ENCODE peak calls at places on chromosomes 1 and 21, in seven cellular contexts. W is Right ventricle myocardium superior; Z is fibroblast of gingiva; D is activated naive CD4-positive, alpha-beta T cell; C is substantia nigra; M is IMR-90; L is RWPE1. S is an unnamed sample.

GRCh38 chr1:227891955-227892871 is 55.5 kb downstream of the WNT9A start:
- DNase-seq in W (peak), Z (no peak), D (no peak), C (no peak), M (no peak), L (no peak), S (no peak)

GRCh38 chr1:205251576-205251975 is 23.8 kb downstream of the TMCC2 start:
- DNase-seq in W (peak), Z (no peak), D (no peak), C (no peak), M (no peak), L (no peak), S (no peak)

GRCh38 chr1:50023292-50024159 is at the start of gene AGBL4:
- DNase-seq in W (peak), Z (peak), D (no peak), C (no peak), M (no peak), L (peak), S (peak)

GRCh38 chr1:8004113-8004802 is 21.9 kb downstream of the ERRFI1 start:
- DNase-seq in W (no peak), Z (peak), D (no peak), C (peak), M (no peak), L (no peak), S (no peak)

GRCh38 chr1:2374260-2375155 is 16.8 kb downstream of the MORN1 start:
- DNase-seq in W (peak), Z (no peak), D (no peak), C (no peak), M (no peak), L (no peak), S (peak)

GRCh38 chr1:115454835-115455511 is 116.9 kb upstream of the NGF start:
- DNase-seq in W (peak), Z (peak), D (no peak), C (no peak), M (peak), L (no peak), S (peak)

GRCh38 chr1:218401896-218402770 is 57.0 kb downstream of the TGFB2 start:
- DNase-seq in W (no peak), Z (no peak), D (no peak), C (no peak), M (peak), L (no peak), S (peak)

GRCh38 chr1:52306227-52307006 is 59.6 kb downstream of the CC2D1B start:
- DNase-seq in W (no peak), Z (no peak), D (no peak), C (no peak), M (no peak), L (no peak), S (no peak)

GRCh38 chr21:41611966-41612606 is 104.1 kb upstream of the TMPRSS2 start:
- DNase-seq in W (no peak), Z (no peak), D (no peak), C (no peak), M (peak), L (peak), S (peak)

GRCh38 chr1:115668579-115668978 is 26.8 kb downstream of the VANGL1 start:
- DNase-seq in W (no peak), Z (peak), D (no peak), C (no peak), M (peak), L (no peak), S (no peak)

GRCh38 chr1:213564215-213564659 is 423.5 kb upstream of the PROX1 start:
- DNase-seq in W (no peak), Z (no peak), D (no peak), C (no peak), M (no peak), L (no peak), S (no peak)

GRCh38 chr1:89126602-89127001 is 688 bp upstream of the GBP2 start:
- DNase-seq in W (no peak), Z (no peak), D (no peak), C (no peak), M (no peak), L (no peak), S (no peak)

GRCh38 chr1:228321895-228322294 is 84.7 kb downstream of the TRIM11 start:
- DNase-seq in W (no peak), Z (no peak), D (no peak), C (no peak), M (no peak), L (no peak), S (no peak)

GRCh38 chr1:156813298-156813697 is 3.4 kb downstream of the SH2D2A start:
- DNase-seq in W (no peak), Z (no peak), D (no peak), C (no peak), M (no peak), L (no peak), S (no peak)

GRCh38 chr1:239353536-239353935 is 32.8 kb upstream of the CHRM3 start:
- DNase-seq in W (no peak), Z (no peak), D (no peak), C (no peak), M (no peak), L (no peak), S (no peak)

GRCh38 chr1:53370369-53370961 is 42.6 kb upstream of the LRP8 start:
- DNase-seq in W (no peak), Z (no peak), D (no peak), C (no peak), M (no peak), L (no peak), S (no peak)

GRCh38 chr1:46611691-46612221 is 4.9 kb downstream of the MOB3C start:
- DNase-seq in W (no peak), Z (no peak), D (no peak), C (no peak), M (no peak), L (peak), S (peak)

GRCh38 chr1:53616511-53616910 is 122.5 kb downstream of the GLIS1 start:
- DNase-seq in W (no peak), Z (no peak), D (no peak), C (no peak), M (no peak), L (no peak), S (peak)

GRCh38 chr1:228282329-228283042 is 74.6 kb downstream of the OBSCN start:
- DNase-seq in W (no peak), Z (no peak), D (no peak), C (no peak), M (peak), L (peak), S (peak)

GRCh38 chr1:90712931-90713618 is 4.0 kb downstream of the BARHL2 start:
- DNase-seq in W (no peak), Z (no peak), D (no peak), C (no peak), M (no peak), L (no peak), S (no peak)

GRCh38 chr1:206797534-206798383 is 25.5 kb upstream of the IL10 start:
- DNase-seq in W (no peak), Z (no peak), D (no peak), C (no peak), M (no peak), L (no peak), S (no peak)

GRCh38 chr1:71834570-71835441 is 447.5 kb downstream of the NEGR1 start:
- DNase-seq in W (peak), Z (peak), D (no peak), C (no peak), M (peak), L (no peak), S (peak)

GRCh38 chr1:84481317-84481716 is 2.3 kb downstream of the RPF1 start:
- DNase-seq in W (no peak), Z (no peak), D (no peak), C (no peak), M (no peak), L (no peak), S (no peak)

GRCh38 chr1:234676103-234676594 is 66.2 kb upstream of the IRF2BP2 start:
- DNase-seq in W (peak), Z (peak), D (peak), C (peak), M (peak), L (peak), S (peak)

S was measured in sigmoid colon.